ENCODE peak calls at places on chromosomes 11 and 22, in nine cellular contexts. One of them, this sample, is unnamed.

GRCh38 chr11:16392646-16393045 is 36.3 kb upstream of the SOX6 start:
- DNase-seq in keratinocyte: no peak
- DNase-seq in uterus: no peak
- DNase-seq in epithelial cell of esophagus: peak
- DNase-seq in HCT116: no peak
- DNase-seq in right atrium auricular region: no peak
- DNase-seq in choroid plexus epithelial cell: no peak
- DNase-seq in ovary: no peak
- DNase-seq in astrocyte of the spinal cord: no peak
- DNase-seq in this sample: no peak

GRCh38 chr11:12204506-12204905 is 94.1 kb downstream of the MICAL2 start:
- DNase-seq in keratinocyte: no peak
- DNase-seq in HCT116: no peak
- DNase-seq in uterus: no peak
- DNase-seq in astrocyte of the spinal cord: no peak
- DNase-seq in ovary: no peak
- DNase-seq in right atrium auricular region: no peak
- DNase-seq in epithelial cell of esophagus: no peak
- DNase-seq in choroid plexus epithelial cell: no peak
- DNase-seq in this sample: no peak

GRCh38 chr22:35656284-35656752 is 8.1 kb downstream of the APOL6 start:
- DNase-seq in uterus: no peak
- DNase-seq in HCT116: no peak
- DNase-seq in astrocyte of the spinal cord: no peak
- DNase-seq in keratinocyte: no peak
- DNase-seq in ovary: no peak
- DNase-seq in epithelial cell of esophagus: peak
- DNase-seq in right atrium auricular region: no peak
- DNase-seq in choroid plexus epithelial cell: peak
- DNase-seq in this sample: no peak

GRCh38 chr11:12111482-12112149 is 1.2 kb downstream of the MICAL2 start:
- DNase-seq in keratinocyte: no peak
- DNase-seq in ovary: no peak
- DNase-seq in astrocyte of the spinal cord: peak
- DNase-seq in epithelial cell of esophagus: no peak
- DNase-seq in HCT116: no peak
- DNase-seq in uterus: no peak
- DNase-seq in choroid plexus epithelial cell: peak
- DNase-seq in right atrium auricular region: no peak
- DNase-seq in this sample: no peak

GRCh38 chr11:34266090-34266912 is 91.5 kb downstream of the ABTB2 start:
- DNase-seq in keratinocyte: no peak
- DNase-seq in astrocyte of the spinal cord: peak
- DNase-seq in ovary: peak
- DNase-seq in epithelial cell of esophagus: peak
- DNase-seq in right atrium auricular region: peak
- DNase-seq in choroid plexus epithelial cell: peak
- DNase-seq in uterus: peak
- DNase-seq in HCT116: no peak
- DNase-seq in this sample: peak

GRCh38 chr11:75582935-75583709 is 21.1 kb downstream of the SERPINH1 start:
- DNase-seq in choroid plexus epithelial cell: peak
- DNase-seq in astrocyte of the spinal cord: peak
- DNase-seq in ovary: peak
- DNase-seq in uterus: peak
- DNase-seq in HCT116: no peak
- DNase-seq in keratinocyte: no peak
- DNase-seq in epithelial cell of esophagus: peak
- DNase-seq in right atrium auricular region: peak
- DNase-seq in this sample: no peak

GRCh38 chr11:20259506-20259905 is 99.2 kb upstream of the DBX1 start:
- DNase-seq in choroid plexus epithelial cell: no peak
- DNase-seq in uterus: no peak
- DNase-seq in right atrium auricular region: no peak
- DNase-seq in HCT116: no peak
- DNase-seq in keratinocyte: no peak
- DNase-seq in epithelial cell of esophagus: no peak
- DNase-seq in ovary: no peak
- DNase-seq in astrocyte of the spinal cord: no peak
- DNase-seq in this sample: no peak

GRCh38 chr11:34162856-34163255 is 57.4 kb downstream of the NAT10 start:
- DNase-seq in uterus: no peak
- DNase-seq in right atrium auricular region: no peak
- DNase-seq in keratinocyte: no peak
- DNase-seq in choroid plexus epithelial cell: no peak
- DNase-seq in HCT116: no peak
- DNase-seq in epithelial cell of esophagus: no peak
- DNase-seq in astrocyte of the spinal cord: no peak
- DNase-seq in ovary: no peak
- DNase-seq in this sample: no peak

GRCh38 chr11:64763804-64764611 is 4.2 kb upstream of the PYGM start:
- DNase-seq in epithelial cell of esophagus: no peak
- DNase-seq in right atrium auricular region: no peak
- DNase-seq in keratinocyte: no peak
- DNase-seq in ovary: no peak
- DNase-seq in astrocyte of the spinal cord: no peak
- DNase-seq in choroid plexus epithelial cell: no peak
- DNase-seq in HCT116: no peak
- DNase-seq in uterus: no peak
- DNase-seq in this sample: no peak

DNA sequence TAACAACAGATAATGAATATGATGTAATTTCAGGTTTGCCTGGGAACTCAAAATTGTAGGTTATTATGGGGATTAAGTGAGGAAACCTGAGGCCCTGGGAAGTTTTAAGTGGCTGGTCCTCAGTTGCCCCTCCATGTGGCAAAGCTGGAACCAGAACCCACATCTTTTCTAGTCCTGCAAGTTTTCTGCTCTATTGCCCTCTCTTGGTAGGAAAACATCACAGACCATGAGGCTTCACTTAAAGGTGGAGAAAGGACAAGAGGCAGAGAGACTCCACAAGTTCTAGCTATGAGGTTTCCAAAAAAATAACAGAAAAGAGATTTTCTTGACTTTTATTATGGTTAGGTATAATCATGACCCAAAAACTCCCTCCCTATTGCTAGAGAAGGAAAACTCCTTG is 115.5 kb upstream of the DDI1 start:
- DNase-seq in right atrium auricular region: no peak
- DNase-seq in choroid plexus epithelial cell: peak
- DNase-seq in keratinocyte: no peak
- DNase-seq in astrocyte of the spinal cord: no peak
- DNase-seq in HCT116: no peak
- DNase-seq in uterus: no peak
- DNase-seq in epithelial cell of esophagus: no peak
- DNase-seq in ovary: no peak
- DNase-seq in this sample: no peak
- TF ChIP-seq CTCF in right atrium auricular region: no peak
- TF ChIP-seq CTCF in choroid plexus epithelial cell: peak
- TF ChIP-seq CTCF in keratinocyte: no peak
- TF ChIP-seq CTCF in astrocyte of the spinal cord: no peak
- TF ChIP-seq CTCF in HCT116: no peak
- TF ChIP-seq CTCF in uterus: no peak
- TF ChIP-seq CTCF in epithelial cell of esophagus: no peak
- TF ChIP-seq CTCF in ovary: no peak
- TF ChIP-seq CTCF in this sample: no peak

GRCh38 chr11:115226556-115226955 is 277.7 kb downstream of the CADM1 start:
- DNase-seq in ovary: no peak
- DNase-seq in astrocyte of the spinal cord: peak
- DNase-seq in choroid plexus epithelial cell: peak
- DNase-seq in HCT116: no peak
- DNase-seq in uterus: no peak
- DNase-seq in epithelial cell of esophagus: peak
- DNase-seq in keratinocyte: no peak
- DNase-seq in right atrium auricular region: no peak
- DNase-seq in this sample: peak
- H3K4me3 ChIP-seq in ovary: no peak
- H3K4me3 ChIP-seq in astrocyte of the spinal cord: no peak
- H3K4me3 ChIP-seq in choroid plexus epithelial cell: no peak
- H3K4me3 ChIP-seq in HCT116: no peak
- H3K4me3 ChIP-seq in uterus: no peak
- H3K4me3 ChIP-seq in epithelial cell of esophagus: no peak
- H3K4me3 ChIP-seq in keratinocyte: no peak
- H3K4me3 ChIP-seq in right atrium auricular region: no peak
- H3K4me3 ChIP-seq in this sample: no peak

GRCh38 chr11:73787643-73788537 is at the start of gene MRPL48:
- DNase-seq in HCT116: peak
- DNase-seq in choroid plexus epithelial cell: peak
- DNase-seq in astrocyte of the spinal cord: peak
- DNase-seq in epithelial cell of esophagus: peak
- DNase-seq in uterus: peak
- DNase-seq in ovary: peak
- DNase-seq in keratinocyte: peak
- DNase-seq in right atrium auricular region: peak
- DNase-seq in this sample: peak
- TF ChIP-seq CTCF in HCT116: no peak
- TF ChIP-seq CTCF in choroid plexus epithelial cell: peak
- TF ChIP-seq CTCF in astrocyte of the spinal cord: no peak
- TF ChIP-seq CTCF in epithelial cell of esophagus: no peak
- TF ChIP-seq CTCF in uterus: peak
- TF ChIP-seq CTCF in ovary: no peak
- TF ChIP-seq CTCF in keratinocyte: no peak
- TF ChIP-seq CTCF in right atrium auricular region: no peak
- TF ChIP-seq CTCF in this sample: no peak

GRCh38 chr22:17370766-17371181 is 1.5 kb downstream of the CECR2 start:
- DNase-seq in HCT116: no peak
- DNase-seq in uterus: no peak
- DNase-seq in epithelial cell of esophagus: no peak
- DNase-seq in astrocyte of the spinal cord: no peak
- DNase-seq in right atrium auricular region: no peak
- DNase-seq in keratinocyte: no peak
- DNase-seq in ovary: no peak
- DNase-seq in choroid plexus epithelial cell: no peak
- DNase-seq in this sample: no peak
- H3K4me3 ChIP-seq in HCT116: peak
- H3K4me3 ChIP-seq in uterus: peak
- H3K4me3 ChIP-seq in epithelial cell of esophagus: no peak
- H3K4me3 ChIP-seq in astrocyte of the spinal cord: peak
- H3K4me3 ChIP-seq in right atrium auricular region: peak
- H3K4me3 ChIP-seq in keratinocyte: no peak
- H3K4me3 ChIP-seq in ovary: peak
- H3K4me3 ChIP-seq in choroid plexus epithelial cell: peak
- H3K4me3 ChIP-seq in this sample: no peak

DNA sequence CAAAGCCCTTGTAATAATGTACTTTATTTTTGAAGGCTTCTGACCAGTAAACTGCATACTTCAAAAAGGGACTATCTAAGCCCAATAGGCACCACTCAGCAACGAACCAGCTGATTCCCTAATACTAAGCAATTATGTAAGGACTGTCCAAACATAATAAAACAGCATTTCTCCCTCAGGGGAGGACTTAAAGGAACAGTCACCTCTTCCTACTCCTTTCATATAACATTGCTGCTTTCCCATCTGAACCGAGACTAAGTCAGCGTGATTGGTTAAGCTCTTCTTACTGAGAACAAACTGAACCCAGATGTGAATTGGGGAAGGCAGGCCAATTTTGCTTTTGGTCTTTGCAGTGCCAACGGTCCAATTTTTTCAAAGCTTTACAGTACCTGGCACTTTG is 420.0 kb downstream of the METTL15 start:
- DNase-seq in keratinocyte: no peak
- DNase-seq in choroid plexus epithelial cell: no peak
- DNase-seq in right atrium auricular region: no peak
- DNase-seq in uterus: no peak
- DNase-seq in astrocyte of the spinal cord: no peak
- DNase-seq in ovary: no peak
- DNase-seq in HCT116: no peak
- DNase-seq in epithelial cell of esophagus: no peak
- DNase-seq in this sample: peak
- TF ChIP-seq CTCF in keratinocyte: no peak
- TF ChIP-seq CTCF in choroid plexus epithelial cell: no peak
- TF ChIP-seq CTCF in right atrium auricular region: no peak
- TF ChIP-seq CTCF in uterus: no peak
- TF ChIP-seq CTCF in astrocyte of the spinal cord: no peak
- TF ChIP-seq CTCF in ovary: no peak
- TF ChIP-seq CTCF in HCT116: no peak
- TF ChIP-seq CTCF in epithelial cell of esophagus: no peak
- TF ChIP-seq CTCF in this sample: no peak

GRCh38 chr11:43738600-43739409 is 58.3 kb downstream of the HSD17B12 start:
- DNase-seq in choroid plexus epithelial cell: peak
- DNase-seq in epithelial cell of esophagus: peak
- DNase-seq in uterus: no peak
- DNase-seq in HCT116: peak
- DNase-seq in ovary: no peak
- DNase-seq in astrocyte of the spinal cord: peak
- DNase-seq in right atrium auricular region: no peak
- DNase-seq in keratinocyte: peak
- DNase-seq in this sample: peak

GRCh38 chr11:43735115-43735514 is 54.6 kb downstream of the HSD17B12 start:
- DNase-seq in HCT116: no peak
- DNase-seq in uterus: no peak
- DNase-seq in choroid plexus epithelial cell: no peak
- DNase-seq in ovary: no peak
- DNase-seq in keratinocyte: no peak
- DNase-seq in astrocyte of the spinal cord: no peak
- DNase-seq in epithelial cell of esophagus: no peak
- DNase-seq in right atrium auricular region: no peak
- DNase-seq in this sample: no peak

GRCh38 chr11:43735931-43736330 is 55.4 kb downstream of the HSD17B12 start:
- DNase-seq in epithelial cell of esophagus: no peak
- DNase-seq in ovary: no peak
- DNase-seq in choroid plexus epithelial cell: peak
- DNase-seq in uterus: no peak
- DNase-seq in keratinocyte: peak
- DNase-seq in right atrium auricular region: no peak
- DNase-seq in HCT116: no peak
- DNase-seq in astrocyte of the spinal cord: peak
- DNase-seq in this sample: peak

GRCh38 chr11:43737194-43737575 is 56.6 kb downstream of the HSD17B12 start:
- DNase-seq in astrocyte of the spinal cord: no peak
- DNase-seq in uterus: no peak
- DNase-seq in choroid plexus epithelial cell: no peak
- DNase-seq in right atrium auricular region: no peak
- DNase-seq in HCT116: no peak
- DNase-seq in keratinocyte: no peak
- DNase-seq in epithelial cell of esophagus: no peak
- DNase-seq in ovary: no peak
- DNase-seq in this sample: no peak

GRCh38 chr11:43736502-43737193 is 56.1 kb downstream of the HSD17B12 start:
- DNase-seq in astrocyte of the spinal cord: peak
- DNase-seq in epithelial cell of esophagus: peak
- DNase-seq in right atrium auricular region: no peak
- DNase-seq in ovary: no peak
- DNase-seq in HCT116: no peak
- DNase-seq in keratinocyte: peak
- DNase-seq in choroid plexus epithelial cell: peak
- DNase-seq in uterus: no peak
- DNase-seq in this sample: peak
- H3K4me3 ChIP-seq in astrocyte of the spinal cord: no peak
- H3K4me3 ChIP-seq in epithelial cell of esophagus: no peak
- H3K4me3 ChIP-seq in right atrium auricular region: no peak
- H3K4me3 ChIP-seq in ovary: no peak
- H3K4me3 ChIP-seq in HCT116: no peak
- H3K4me3 ChIP-seq in keratinocyte: no peak
- H3K4me3 ChIP-seq in choroid plexus epithelial cell: no peak
- H3K4me3 ChIP-seq in uterus: no peak
- H3K4me3 ChIP-seq in this sample: peak